ENCODE peak calls at places on chromosomes 16 and 17, in four cellular contexts. F is HCT116, R is HepG2, O is K562. M is an unnamed sample.

GRCh38 chr17:20706752-20707372 is 127.3 kb downstream of the CDRT15L2 start:
- DNase-seq in F (no peak), R (no peak), O (no peak), M (no peak)

GRCh38 chr16:58684001-58684353 is 593 bp downstream of the SLC38A7 start:
- DNase-seq in F (no peak), R (no peak), O (no peak), M (no peak)

GRCh38 chr17:9971991-9972390 is 66.9 kb upstream of the RCVRN start:
- DNase-seq in F (no peak), R (no peak), O (no peak), M (peak)

GRCh38 chr17:38748329-38749221 is at the start of gene PCGF2:
- DNase-seq in F (peak), R (peak), O (peak), M (peak)

GRCh38 chr17:48100160-48100559 is 1.1 kb downstream of the CBX1 start:
- DNase-seq in F (no peak), R (no peak), O (no peak), M (no peak)

GRCh38 chr16:25110392-25110947 is 1.1 kb upstream of the LCMT1 start:
- DNase-seq in F (no peak), R (no peak), O (no peak), M (no peak)

GRCh38 chr16:22624759-22625533 is 114.3 kb downstream of the NPIPB5 start:
- DNase-seq in F (no peak), R (no peak), O (no peak), M (no peak)

GRCh38 chr17:83056583-83057396 is 22.6 kb upstream of the METRNL start:
- DNase-seq in F (no peak), R (no peak), O (no peak), M (peak)

GRCh38 chr16:23298290-23298689 is 3.8 kb upstream of the SCNN1B start:
- DNase-seq in F (no peak), R (no peak), O (no peak), M (no peak)

GRCh38 chr16:69932691-69933392 is 18.3 kb upstream of the CLEC18A start:
- DNase-seq in F (no peak), R (no peak), O (no peak), M (no peak)

GRCh38 chr17:57875109-57876022 is 25.5 kb upstream of the MRPS23 start:
- DNase-seq in F (peak), R (peak), O (no peak), M (peak)

GRCh38 chr17:41972571-41973411 is 6.2 kb downstream of the CNP start:
- DNase-seq in F (no peak), R (no peak), O (no peak), M (peak)

GRCh38 chr17:64991726-64992125 is 64.8 kb downstream of the GNA13 start:
- DNase-seq in F (no peak), R (no peak), O (no peak), M (no peak)

GRCh38 chr17:12421646-12422306 is 243.9 kb upstream of the MYOCD start:
- DNase-seq in F (no peak), R (no peak), O (no peak), M (no peak)

GRCh38 chr17:19285218-19285900 is 48.2 kb downstream of the EPN2 start:
- DNase-seq in F (no peak), R (no peak), O (no peak), M (no peak)

GRCh38 chr16:77501260-77501659 is 66.4 kb upstream of the ADAMTS18 start:
- DNase-seq in F (no peak), R (no peak), O (no peak), M (no peak)

GRCh38 chr17:34917381-34917780 is 43.9 kb downstream of the CCT6B start:
- DNase-seq in F (no peak), R (no peak), O (no peak), M (no peak)

GRCh38 chr17:42347198-42347597 is 41.0 kb downstream of the STAT3 start:
- DNase-seq in F (peak), R (no peak), O (no peak), M (peak)

GRCh38 chr17:83192161-83192788 is 112.9 kb downstream of the METRNL start:
- DNase-seq in F (no peak), R (no peak), O (no peak), M (no peak)

GRCh38 chr17:5526821-5527598 is 40.6 kb downstream of the MIS12 start:
- DNase-seq in F (peak), R (peak), O (peak), M (peak)

GRCh38 chr16:57092786-57093301 is 461 bp downstream of the CPNE2 start:
- DNase-seq in F (no peak), R (no peak), O (peak), M (peak)

GRCh38 chr17:80891096-80892018 is 100.3 kb upstream of the CHMP6 start:
- DNase-seq in F (peak), R (no peak), O (peak), M (no peak)

GRCh38 chr16:19348578-19349315 is 63.2 kb downstream of the CLEC19A start:
- DNase-seq in F (no peak), R (no peak), O (no peak), M (peak)

GRCh38 chr16:56518435-56518834 is 1.4 kb downstream of the BBS2 start:
- DNase-seq in F (no peak), R (no peak), O (no peak), M (no peak)

GRCh38 chr17:79288950-79289349 is 214.3 kb downstream of the ENGASE start:
- DNase-seq in F (no peak), R (no peak), O (no peak), M (no peak)

GRCh38 chr16:27961296-27961620 is 102.3 kb downstream of the GSG1L start:
- DNase-seq in F (no peak), R (no peak), O (no peak), M (no peak)

GRCh38 chr16:50742521-50743150 is 750 bp downstream of the CYLD start:
- DNase-seq in F (no peak), R (no peak), O (peak), M (no peak)

GRCh38 chr16:9258423-9259051 is 167.1 kb downstream of the HAPSTR1 start:
- DNase-seq in F (peak), R (peak), O (peak), M (peak)

GRCh38 chr17:65278050-65278819 is 141.1 kb downstream of the RGS9 start:
- DNase-seq in F (peak), R (peak), O (peak), M (peak)

GRCh38 chr16:71460246-71460645 is 1.8 kb downstream of the ZNF23 start:
- DNase-seq in F (no peak), R (no peak), O (no peak), M (no peak)

GRCh38 chr17:76079577-76080206 is 710 bp downstream of the ZACN start:
- DNase-seq in F (no peak), R (no peak), O (peak), M (peak)

GRCh38 chr16:84088695-84089395 is 27.9 kb downstream of the MBTPS1 start:
- DNase-seq in F (no peak), R (peak), O (no peak), M (no peak)

GRCh38 chr17:72691601-72692000 is 400.9 kb downstream of the SLC39A11 start:
- DNase-seq in F (no peak), R (no peak), O (no peak), M (no peak)

GRCh38 chr17:77325826-77326581 is 185.2 kb downstream of the SEC14L1 start:
- DNase-seq in F (no peak), R (no peak), O (no peak), M (no peak)

GRCh38 chr17:77327181-77327565 is 186.4 kb downstream of the SEC14L1 start:
- DNase-seq in F (no peak), R (no peak), O (no peak), M (peak)

GRCh38 chr17:77328823-77329740 is 188.3 kb downstream of the SEC14L1 start:
- DNase-seq in F (no peak), R (no peak), O (no peak), M (no peak)

GRCh38 chr17:77326636-77327035 is 185.9 kb downstream of the SEC14L1 start:
- DNase-seq in F (no peak), R (no peak), O (no peak), M (no peak)

DNA sequence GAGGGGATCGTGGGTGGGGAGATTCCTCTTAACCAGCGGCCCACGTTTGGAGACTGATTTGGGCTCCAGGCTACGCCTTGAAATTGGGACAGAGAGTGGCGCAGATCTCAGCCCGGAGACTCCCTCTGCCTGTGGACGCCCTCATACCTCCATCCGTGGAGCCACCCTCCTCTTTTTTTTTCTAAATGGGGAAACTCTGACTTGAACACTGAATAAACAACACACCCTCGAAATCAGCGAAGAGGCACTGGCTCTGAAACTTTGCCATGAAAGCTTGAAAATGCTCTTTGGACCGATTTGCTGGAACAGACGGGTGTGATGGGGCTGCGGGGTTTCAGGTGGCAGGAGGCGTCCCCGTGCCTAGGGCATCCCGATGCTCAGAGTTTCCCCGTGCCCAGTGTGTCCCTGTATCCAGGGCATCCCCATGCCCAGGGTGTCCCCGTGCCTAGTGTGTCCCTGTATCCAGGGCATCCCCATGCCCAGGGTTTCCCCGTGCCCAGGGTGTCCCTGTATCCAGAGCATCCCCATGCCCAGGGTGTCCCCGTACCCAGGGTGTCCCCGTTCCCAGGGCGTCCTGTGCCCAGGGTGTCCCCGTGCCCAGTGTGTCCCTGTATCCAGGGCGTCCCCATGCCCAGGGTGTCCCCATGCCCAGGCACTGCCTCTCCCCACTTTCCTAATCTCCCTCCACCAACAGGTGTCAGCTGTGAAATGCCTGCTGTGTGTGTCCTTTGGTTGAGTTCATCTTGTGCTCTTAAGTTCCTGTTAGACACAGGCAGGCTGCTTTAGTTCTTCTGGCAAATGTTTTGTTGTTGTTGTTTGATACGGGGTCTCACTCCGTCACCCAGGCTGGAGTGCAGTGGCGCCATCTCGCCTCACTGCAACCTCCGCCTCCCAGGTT is 187.0 kb downstream of the SEC14L1 start:
- DNase-seq in F (no peak), R (no peak), O (no peak), M (peak)
- TF ChIP-seq ELF1 in F (no peak), R (no peak), O (no peak), M (no peak)

DNA sequence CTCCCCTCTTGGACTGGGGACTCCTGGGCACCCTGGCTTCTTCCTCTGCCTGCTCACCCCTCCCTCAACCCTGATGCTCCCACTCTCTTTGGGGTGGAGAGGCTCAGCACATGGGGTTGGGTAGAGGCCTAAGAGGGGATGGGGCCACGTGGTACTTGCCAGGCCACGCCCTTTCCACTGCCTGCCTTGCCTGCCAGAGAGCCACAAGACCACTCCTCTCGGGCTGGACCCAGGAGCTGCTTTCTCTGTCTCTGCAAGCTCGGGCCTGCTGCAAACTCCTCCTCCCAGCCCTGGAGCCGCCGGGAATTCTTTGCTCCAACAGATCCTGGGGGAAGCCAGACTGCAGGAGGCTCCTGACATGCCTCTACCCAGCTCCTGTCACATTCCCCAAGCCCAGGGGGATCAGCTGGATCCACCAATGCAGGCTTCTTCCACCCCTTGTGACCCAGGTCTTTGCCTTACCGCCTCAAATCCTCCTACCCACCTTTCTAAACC is 11.8 kb downstream of the DLX4 start:
- DNase-seq in F (no peak), R (no peak), O (no peak), M (peak)
- TF ChIP-seq ELF1 in F (no peak), R (no peak), O (no peak), M (no peak)

DNA sequence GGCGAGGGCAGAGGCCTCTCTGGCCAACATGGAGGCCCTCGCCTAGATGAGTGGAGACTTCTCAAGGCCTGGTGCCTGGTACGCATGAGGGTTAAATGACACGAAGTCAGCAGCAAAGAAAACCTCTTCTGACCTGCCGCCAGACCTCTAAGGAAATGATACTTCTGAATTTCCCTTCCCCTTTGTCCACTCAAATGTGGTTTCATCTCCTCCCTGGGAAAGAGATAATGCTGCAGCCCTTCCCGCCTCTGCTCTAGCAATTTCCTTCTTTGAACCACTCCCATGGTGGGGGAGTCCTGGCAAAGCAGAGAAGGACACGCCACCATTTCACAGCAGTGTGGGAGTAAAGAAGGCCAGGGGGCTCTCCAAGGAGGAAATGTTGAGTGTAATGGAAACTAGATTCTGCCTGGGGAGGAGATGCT is 65.7 kb upstream of the BCAR1 start:
- DNase-seq in F (no peak), R (no peak), O (peak), M (no peak)
- TF ChIP-seq ELF1 in F (no peak), R (no peak), O (no peak), M (no peak)

DNA sequence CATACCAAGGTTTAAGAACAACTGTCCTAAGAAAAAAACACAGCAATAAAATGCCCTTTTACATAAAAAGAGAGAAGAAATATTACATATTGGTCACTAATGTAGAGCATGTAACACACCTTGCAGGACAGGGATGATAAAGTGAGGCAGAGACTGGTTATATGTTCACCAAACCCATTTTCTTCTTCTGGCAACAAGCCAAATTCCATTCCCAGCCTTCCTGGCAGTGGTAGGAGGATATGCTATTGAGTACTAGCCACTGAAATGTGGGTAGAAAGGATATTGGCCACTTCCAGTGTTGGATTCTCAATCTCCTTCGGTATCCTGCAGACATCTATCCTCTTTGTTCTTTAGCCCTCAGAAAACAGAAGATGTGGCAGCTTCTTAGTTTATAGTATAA is 105.2 kb upstream of the SHISA6 start:
- DNase-seq in F (no peak), R (no peak), O (no peak), M (no peak)
- TF ChIP-seq ELF1 in F (no peak), R (no peak), O (no peak), M (no peak)

DNA sequence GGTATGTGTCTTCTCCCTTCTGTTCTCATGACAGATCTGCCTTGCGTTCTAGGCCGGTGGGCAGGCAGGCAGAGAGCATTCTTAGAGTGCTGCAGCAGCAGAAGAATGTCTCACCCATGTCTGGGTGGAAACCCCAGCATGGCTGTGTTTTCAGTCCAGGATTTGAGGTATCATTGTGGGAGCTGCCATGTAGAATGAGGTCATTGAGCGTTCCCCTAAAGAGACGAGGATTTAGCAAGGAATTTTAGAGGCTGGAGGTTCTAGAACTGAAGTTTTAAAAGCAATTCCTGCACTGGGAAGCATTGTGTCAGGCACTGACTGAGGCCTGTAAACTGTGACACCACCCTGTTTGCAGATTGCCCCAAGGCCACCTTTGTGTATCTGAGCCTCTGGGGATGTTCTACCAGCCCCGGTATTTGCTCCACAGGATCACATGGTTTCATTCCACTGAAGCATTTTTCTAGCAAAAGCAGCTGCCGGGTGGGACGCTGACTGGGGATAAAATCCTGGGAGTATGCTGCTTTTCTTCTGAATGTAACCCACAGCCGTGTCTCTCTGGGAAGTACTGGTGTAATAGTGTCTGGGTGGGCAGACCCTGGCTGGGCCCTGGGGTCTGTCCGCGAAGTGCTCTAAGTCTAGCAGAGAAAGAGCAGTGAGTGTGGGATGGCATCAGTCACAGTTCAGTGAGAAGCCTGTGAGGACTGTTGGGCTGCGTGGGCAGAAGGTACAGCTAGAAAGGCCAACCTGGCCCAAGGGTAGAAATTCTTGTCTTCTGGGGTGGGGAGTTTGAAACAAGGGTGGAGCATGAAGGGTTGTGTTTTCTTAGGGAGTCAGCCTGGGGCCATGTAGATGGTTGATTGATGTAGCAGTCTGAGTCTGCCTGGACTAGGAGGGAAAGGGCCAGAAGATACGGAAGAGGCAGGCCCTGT is 30.2 kb downstream of the PLCD3 start:
- DNase-seq in F (no peak), R (peak), O (no peak), M (no peak)
- TF ChIP-seq ELF1 in F (no peak), R (no peak), O (no peak), M (no peak)

DNA sequence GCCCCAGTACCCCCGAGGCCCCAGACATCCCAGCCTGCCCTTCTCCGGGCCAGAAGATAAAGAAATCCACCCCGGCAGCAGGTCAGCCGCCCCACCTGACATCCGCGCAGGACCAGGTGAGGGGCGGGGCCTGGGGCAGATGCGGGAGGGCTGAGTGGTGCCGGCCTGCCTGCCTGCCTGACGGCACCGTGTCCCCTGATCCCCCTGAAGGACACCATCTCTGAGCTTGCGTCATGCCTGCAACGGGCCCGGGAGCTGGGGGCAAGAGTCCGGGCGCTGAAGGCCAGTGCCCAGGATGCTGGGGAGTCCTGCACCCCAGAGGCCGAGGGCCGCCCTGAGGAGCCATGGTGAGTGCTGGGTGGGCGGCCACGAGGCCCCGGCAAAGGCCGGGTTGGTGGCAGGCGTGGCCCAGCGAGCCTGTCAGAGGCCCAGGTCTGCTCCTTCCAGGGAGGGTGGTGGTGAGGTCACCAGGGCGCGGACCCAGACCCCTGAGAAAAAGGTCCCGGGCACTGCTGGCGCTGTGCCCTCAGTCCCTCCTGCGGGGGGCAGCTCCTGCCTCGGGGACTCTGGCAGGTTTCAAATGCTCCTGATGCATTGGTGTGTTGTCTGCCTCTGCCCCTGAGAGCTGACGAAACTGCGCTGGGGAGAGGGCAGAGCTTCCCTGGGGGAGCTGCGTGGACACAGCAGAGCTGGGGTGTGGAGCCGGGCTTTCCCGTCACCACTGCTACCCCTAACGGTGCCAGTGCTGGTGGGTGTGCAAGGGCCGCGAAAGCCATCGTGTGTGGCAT is 1.2 kb downstream of the CDT1 start:
- DNase-seq in F (no peak), R (peak), O (peak), M (peak)
- TF ChIP-seq ELF1 in F (no peak), R (no peak), O (no peak), M (no peak)

GRCh38 chr17:49217651-49218413 is 7.3 kb downstream of the ABI3 start:
- DNase-seq in F (no peak), R (no peak), O (no peak), M (peak)

GRCh38 chr17:49216482-49216881 is 6.0 kb downstream of the ABI3 start:
- DNase-seq in F (no peak), R (no peak), O (no peak), M (no peak)

GRCh38 chr17:49216953-49217650 is 6.6 kb downstream of the ABI3 start:
- DNase-seq in F (no peak), R (no peak), O (no peak), M (peak)

GRCh38 chr17:49219987-49220386 is 9.5 kb downstream of the ABI3 start:
- DNase-seq in F (no peak), R (no peak), O (no peak), M (peak)

GRCh38 chr17:49218941-49219913 is 8.7 kb downstream of the ABI3 start:
- DNase-seq in F (no peak), R (no peak), O (peak), M (peak)
- TF ChIP-seq ELF1 in F (no peak), R (no peak), O (no peak), M (no peak)